ENCODE peak calls at places on chromosomes 11 and 22, in nine cellular contexts. One of them, this sample, is unnamed.
A peak's percentile ranks its signal among the peaks of the same experiment; 100 is the strongest.

GRCh38 chr11:36509265-36509664 is 807 bp downstream of the TRAF6 start:
- DNase-seq in thoracic aorta: no peak
- DNase-seq in endothelial cell: peak; percentile 19
- DNase-seq in cardiac fibroblast: peak; percentile 26
- DNase-seq in Calu3: no peak
- DNase-seq in uterus: no peak
- DNase-seq in fibroblast of pulmonary artery: peak; percentile 49
- DNase-seq in Peyer's patch: no peak
- DNase-seq in IMR-90: peak; percentile 31
- DNase-seq in this sample: no peak

GRCh38 chr11:2305140-2305861 is 3.5 kb downstream of the TSPAN32 start:
- DNase-seq in thoracic aorta: peak; percentile 46
- DNase-seq in endothelial cell: peak; percentile 92
- DNase-seq in cardiac fibroblast: peak; percentile 83
- DNase-seq in Calu3: peak; percentile 90
- DNase-seq in uterus: peak; percentile 90
- DNase-seq in fibroblast of pulmonary artery: peak; percentile 79
- DNase-seq in Peyer's patch: peak; percentile 90
- DNase-seq in IMR-90: peak; percentile 58
- DNase-seq in this sample: peak; percentile 80

GRCh38 chr11:37371346-37371970 is 773.4 kb upstream of the RAG2 start:
- DNase-seq in thoracic aorta: no peak
- DNase-seq in endothelial cell: no peak
- DNase-seq in cardiac fibroblast: no peak
- DNase-seq in Calu3: no peak
- DNase-seq in uterus: no peak
- DNase-seq in fibroblast of pulmonary artery: no peak
- DNase-seq in Peyer's patch: no peak
- DNase-seq in IMR-90: no peak
- DNase-seq in this sample: no peak

GRCh38 chr11:12671378-12671777 is 2.8 kb upstream of the TEAD1 start:
- DNase-seq in thoracic aorta: no peak
- DNase-seq in endothelial cell: no peak
- DNase-seq in cardiac fibroblast: no peak
- DNase-seq in Calu3: no peak
- DNase-seq in uterus: no peak
- DNase-seq in fibroblast of pulmonary artery: no peak
- DNase-seq in Peyer's patch: no peak
- DNase-seq in IMR-90: no peak
- DNase-seq in this sample: no peak

GRCh38 chr11:94746721-94747120 is 21.4 kb upstream of the AMOTL1 start:
- DNase-seq in thoracic aorta: no peak
- DNase-seq in endothelial cell: no peak
- DNase-seq in cardiac fibroblast: no peak
- DNase-seq in Calu3: peak; percentile 16
- DNase-seq in uterus: no peak
- DNase-seq in fibroblast of pulmonary artery: no peak
- DNase-seq in Peyer's patch: no peak
- DNase-seq in IMR-90: no peak
- DNase-seq in this sample: no peak

GRCh38 chr22:38169116-38169515 is 12.5 kb downstream of the PLA2G6 start:
- DNase-seq in thoracic aorta: no peak
- DNase-seq in endothelial cell: no peak
- DNase-seq in cardiac fibroblast: no peak
- DNase-seq in Calu3: no peak
- DNase-seq in uterus: no peak
- DNase-seq in fibroblast of pulmonary artery: no peak
- DNase-seq in Peyer's patch: no peak
- DNase-seq in IMR-90: no peak
- DNase-seq in this sample: no peak

GRCh38 chr11:114553642-114554041 is 6.0 kb downstream of the NXPE1 start:
- DNase-seq in thoracic aorta: no peak
- DNase-seq in endothelial cell: no peak
- DNase-seq in cardiac fibroblast: no peak
- DNase-seq in Calu3: no peak
- DNase-seq in uterus: no peak
- DNase-seq in fibroblast of pulmonary artery: peak; percentile 8
- DNase-seq in Peyer's patch: no peak
- DNase-seq in IMR-90: peak; percentile 19
- DNase-seq in this sample: no peak

GRCh38 chr11:115803341-115803740 is 299.1 kb upstream of the CADM1 start:
- DNase-seq in thoracic aorta: no peak
- DNase-seq in endothelial cell: no peak
- DNase-seq in cardiac fibroblast: no peak
- DNase-seq in Calu3: no peak
- DNase-seq in uterus: no peak
- DNase-seq in fibroblast of pulmonary artery: no peak
- DNase-seq in Peyer's patch: no peak
- DNase-seq in IMR-90: no peak
- DNase-seq in this sample: no peak

GRCh38 chr11:72349616-72350218 is 84.6 kb downstream of the CLPB start:
- DNase-seq in thoracic aorta: no peak
- DNase-seq in endothelial cell: no peak
- DNase-seq in cardiac fibroblast: no peak
- DNase-seq in Calu3: peak; percentile 10
- DNase-seq in uterus: no peak
- DNase-seq in fibroblast of pulmonary artery: peak; percentile 14
- DNase-seq in Peyer's patch: no peak
- DNase-seq in IMR-90: no peak
- DNase-seq in this sample: no peak

GRCh38 chr11:72350752-72351151 is 83.6 kb downstream of the CLPB start:
- DNase-seq in thoracic aorta: no peak
- DNase-seq in endothelial cell: no peak
- DNase-seq in cardiac fibroblast: no peak
- DNase-seq in Calu3: no peak
- DNase-seq in uterus: no peak
- DNase-seq in fibroblast of pulmonary artery: peak; percentile 21
- DNase-seq in Peyer's patch: no peak
- DNase-seq in IMR-90: peak; percentile 24
- DNase-seq in this sample: no peak

GRCh38 chr11:72354356-72355115 is 79.8 kb downstream of the CLPB start:
- DNase-seq in thoracic aorta: no peak
- DNase-seq in endothelial cell: no peak
- DNase-seq in cardiac fibroblast: no peak
- DNase-seq in Calu3: peak; percentile 9
- DNase-seq in uterus: no peak
- DNase-seq in fibroblast of pulmonary artery: peak; percentile 16
- DNase-seq in Peyer's patch: no peak
- DNase-seq in IMR-90: peak; percentile 31
- DNase-seq in this sample: no peak

GRCh38 chr11:72352859-72353551 is 81.3 kb downstream of the CLPB start:
- DNase-seq in thoracic aorta: no peak
- DNase-seq in endothelial cell: peak; percentile 7
- DNase-seq in cardiac fibroblast: peak; percentile 80
- DNase-seq in Calu3: no peak
- DNase-seq in uterus: peak; percentile 59
- DNase-seq in fibroblast of pulmonary artery: peak; percentile 66
- DNase-seq in Peyer's patch: no peak
- DNase-seq in IMR-90: peak; percentile 85
- DNase-seq in this sample: no peak

GRCh38 chr11:72353861-72354260 is 80.5 kb downstream of the CLPB start:
- DNase-seq in thoracic aorta: no peak
- DNase-seq in endothelial cell: peak; percentile 16
- DNase-seq in cardiac fibroblast: peak; percentile 29
- DNase-seq in Calu3: peak; percentile 38
- DNase-seq in uterus: no peak
- DNase-seq in fibroblast of pulmonary artery: peak; percentile 28
- DNase-seq in Peyer's patch: no peak
- DNase-seq in IMR-90: peak; percentile 22
- DNase-seq in this sample: no peak
- TF ChIP-seq CTCF in thoracic aorta: no peak
- TF ChIP-seq CTCF in endothelial cell: no peak
- TF ChIP-seq CTCF in cardiac fibroblast: peak; percentile 29
- TF ChIP-seq CTCF in Calu3: peak; percentile 6
- TF ChIP-seq CTCF in uterus: no peak
- TF ChIP-seq CTCF in fibroblast of pulmonary artery: peak; percentile 32
- TF ChIP-seq CTCF in Peyer's patch: no peak
- TF ChIP-seq CTCF in IMR-90: peak; percentile 35
- TF ChIP-seq CTCF in this sample: no peak

DNA sequence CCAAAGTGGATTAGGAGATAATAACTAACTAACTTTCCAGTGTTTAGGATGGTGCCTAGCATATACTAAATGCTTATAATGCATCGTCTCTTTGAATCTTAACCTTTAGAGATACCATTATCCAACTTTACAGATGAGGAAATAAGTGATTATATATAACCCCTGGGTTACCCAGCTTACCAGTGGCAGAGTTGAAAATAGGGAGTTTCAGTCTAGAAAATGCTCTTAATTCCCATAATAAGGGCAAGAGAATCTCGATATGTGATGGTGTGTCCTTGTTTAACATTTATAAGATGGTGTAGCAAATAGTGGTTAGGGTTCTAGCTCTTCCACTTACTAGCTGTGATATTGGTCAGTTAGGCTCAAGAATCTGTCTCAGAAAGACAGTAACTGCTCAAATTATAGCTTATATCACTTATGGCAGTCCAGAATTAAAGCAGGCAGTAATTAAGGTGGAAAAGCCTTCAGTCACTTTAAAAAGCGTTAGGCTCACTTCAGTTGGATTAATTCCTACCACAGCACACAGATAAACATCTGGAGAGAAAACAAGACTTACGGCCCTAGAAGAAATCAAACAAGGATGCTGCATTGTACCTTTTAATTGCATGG is 6.3 kb downstream of the XBP1 start:
- DNase-seq in thoracic aorta: no peak
- DNase-seq in endothelial cell: no peak
- DNase-seq in cardiac fibroblast: no peak
- DNase-seq in Calu3: no peak
- DNase-seq in uterus: no peak
- DNase-seq in fibroblast of pulmonary artery: no peak
- DNase-seq in Peyer's patch: no peak
- DNase-seq in IMR-90: no peak
- DNase-seq in this sample: no peak
- TF ChIP-seq CTCF in thoracic aorta: no peak
- TF ChIP-seq CTCF in endothelial cell: no peak
- TF ChIP-seq CTCF in cardiac fibroblast: no peak
- TF ChIP-seq CTCF in Calu3: no peak
- TF ChIP-seq CTCF in uterus: no peak
- TF ChIP-seq CTCF in fibroblast of pulmonary artery: no peak
- TF ChIP-seq CTCF in Peyer's patch: no peak
- TF ChIP-seq CTCF in IMR-90: no peak
- TF ChIP-seq CTCF in this sample: no peak

GRCh38 chr22:35549338-35549737 is 8.7 kb downstream of the RASD2 start:
- DNase-seq in thoracic aorta: no peak
- DNase-seq in endothelial cell: no peak
- DNase-seq in cardiac fibroblast: peak; percentile 41
- DNase-seq in Calu3: no peak
- DNase-seq in uterus: no peak
- DNase-seq in fibroblast of pulmonary artery: no peak
- DNase-seq in Peyer's patch: no peak
- DNase-seq in IMR-90: no peak
- DNase-seq in this sample: no peak

GRCh38 chr22:35546886-35547285 is 6.3 kb downstream of the RASD2 start:
- DNase-seq in thoracic aorta: no peak
- DNase-seq in endothelial cell: no peak
- DNase-seq in cardiac fibroblast: no peak
- DNase-seq in Calu3: no peak
- DNase-seq in uterus: no peak
- DNase-seq in fibroblast of pulmonary artery: no peak
- DNase-seq in Peyer's patch: no peak
- DNase-seq in IMR-90: no peak
- DNase-seq in this sample: no peak

GRCh38 chr22:35551549-35552177 is 11.0 kb downstream of the RASD2 start:
- DNase-seq in thoracic aorta: no peak
- DNase-seq in endothelial cell: no peak
- DNase-seq in cardiac fibroblast: no peak
- DNase-seq in Calu3: no peak
- DNase-seq in uterus: no peak
- DNase-seq in fibroblast of pulmonary artery: no peak
- DNase-seq in Peyer's patch: no peak
- DNase-seq in IMR-90: no peak
- DNase-seq in this sample: no peak

GRCh38 chr22:35547993-35548761 is 7.5 kb downstream of the RASD2 start:
- DNase-seq in thoracic aorta: no peak
- DNase-seq in endothelial cell: no peak
- DNase-seq in cardiac fibroblast: peak; percentile 12
- DNase-seq in Calu3: no peak
- DNase-seq in uterus: no peak
- DNase-seq in fibroblast of pulmonary artery: no peak
- DNase-seq in Peyer's patch: no peak
- DNase-seq in IMR-90: no peak
- DNase-seq in this sample: no peak

DNA sequence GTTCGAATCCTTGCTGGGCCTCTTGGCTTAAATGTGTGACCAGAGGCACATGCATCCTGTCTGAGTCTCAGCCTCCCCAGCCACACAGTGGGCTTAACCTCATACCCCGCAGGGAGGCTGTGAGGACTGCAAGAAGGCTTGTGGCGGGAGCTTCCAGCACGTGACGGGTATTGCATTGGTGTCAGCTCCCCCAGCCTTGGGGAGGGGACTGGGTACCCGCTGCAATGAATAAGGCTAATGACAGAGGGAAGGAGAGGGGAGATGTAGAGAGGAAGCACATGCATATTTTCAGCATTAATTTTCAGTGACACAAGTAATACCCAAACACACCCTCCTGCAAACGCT is 8.1 kb downstream of the RASD2 start:
- DNase-seq in thoracic aorta: no peak
- DNase-seq in endothelial cell: no peak
- DNase-seq in cardiac fibroblast: no peak
- DNase-seq in Calu3: no peak
- DNase-seq in uterus: no peak
- DNase-seq in fibroblast of pulmonary artery: no peak
- DNase-seq in Peyer's patch: no peak
- DNase-seq in IMR-90: no peak
- DNase-seq in this sample: no peak
- TF ChIP-seq CTCF in thoracic aorta: no peak
- TF ChIP-seq CTCF in endothelial cell: no peak
- TF ChIP-seq CTCF in cardiac fibroblast: no peak
- TF ChIP-seq CTCF in Calu3: no peak
- TF ChIP-seq CTCF in uterus: no peak
- TF ChIP-seq CTCF in fibroblast of pulmonary artery: no peak
- TF ChIP-seq CTCF in Peyer's patch: no peak
- TF ChIP-seq CTCF in IMR-90: peak; percentile 0
- TF ChIP-seq CTCF in this sample: no peak

GRCh38 chr11:32390712-32391111 is 44.6 kb downstream of the WT1 start:
- DNase-seq in thoracic aorta: no peak
- DNase-seq in endothelial cell: no peak
- DNase-seq in cardiac fibroblast: no peak
- DNase-seq in Calu3: no peak
- DNase-seq in uterus: no peak
- DNase-seq in fibroblast of pulmonary artery: no peak
- DNase-seq in Peyer's patch: no peak
- DNase-seq in IMR-90: no peak
- DNase-seq in this sample: no peak

GRCh38 chr11:32388871-32389770 is 46.2 kb downstream of the WT1 start:
- DNase-seq in thoracic aorta: no peak
- DNase-seq in endothelial cell: no peak
- DNase-seq in cardiac fibroblast: peak; percentile 40
- DNase-seq in Calu3: no peak
- DNase-seq in uterus: no peak
- DNase-seq in fibroblast of pulmonary artery: peak; percentile 56
- DNase-seq in Peyer's patch: no peak
- DNase-seq in IMR-90: no peak
- DNase-seq in this sample: no peak

GRCh38 chr11:32386770-32387377 is 48.5 kb downstream of the WT1 start:
- DNase-seq in thoracic aorta: no peak
- DNase-seq in endothelial cell: no peak
- DNase-seq in cardiac fibroblast: peak; percentile 87
- DNase-seq in Calu3: no peak
- DNase-seq in uterus: peak; percentile 84
- DNase-seq in fibroblast of pulmonary artery: peak; percentile 92
- DNase-seq in Peyer's patch: no peak
- DNase-seq in IMR-90: peak; percentile 7
- DNase-seq in this sample: no peak

GRCh38 chr11:32382339-32383049 is 52.8 kb downstream of the WT1 start:
- DNase-seq in thoracic aorta: no peak
- DNase-seq in endothelial cell: no peak
- DNase-seq in cardiac fibroblast: no peak
- DNase-seq in Calu3: no peak
- DNase-seq in uterus: no peak
- DNase-seq in fibroblast of pulmonary artery: peak; percentile 65
- DNase-seq in Peyer's patch: no peak
- DNase-seq in IMR-90: no peak
- DNase-seq in this sample: no peak

DNA sequence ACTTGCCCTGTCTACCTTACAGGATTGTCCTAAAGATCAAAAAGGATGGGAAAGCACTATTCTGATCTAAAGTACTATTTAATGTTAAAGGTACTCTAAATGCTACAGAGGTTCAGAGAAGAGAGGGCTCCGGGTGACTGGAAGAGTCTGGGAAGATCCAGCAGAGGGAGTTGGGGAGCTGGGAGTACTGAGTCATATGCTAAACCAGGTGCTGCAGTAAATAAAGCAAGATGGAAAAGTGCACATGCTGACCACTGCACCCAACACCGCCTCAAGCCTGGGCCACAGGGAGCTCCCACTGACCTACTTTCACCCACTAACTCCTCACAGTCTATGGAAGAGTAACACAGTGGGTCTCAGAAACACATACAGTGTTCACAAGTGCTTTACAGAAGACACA is 49.3 kb downstream of the WT1 start:
- DNase-seq in thoracic aorta: no peak
- DNase-seq in endothelial cell: peak; percentile 31
- DNase-seq in cardiac fibroblast: peak; percentile 75
- DNase-seq in Calu3: peak; percentile 41
- DNase-seq in uterus: peak; percentile 61
- DNase-seq in fibroblast of pulmonary artery: peak; percentile 81
- DNase-seq in Peyer's patch: no peak
- DNase-seq in IMR-90: peak; percentile 41
- DNase-seq in this sample: no peak
- TF ChIP-seq CTCF in thoracic aorta: no peak
- TF ChIP-seq CTCF in endothelial cell: no peak
- TF ChIP-seq CTCF in cardiac fibroblast: peak; percentile 83
- TF ChIP-seq CTCF in Calu3: peak; percentile 32
- TF ChIP-seq CTCF in uterus: peak; percentile 18
- TF ChIP-seq CTCF in fibroblast of pulmonary artery: peak; percentile 84
- TF ChIP-seq CTCF in Peyer's patch: peak; percentile 18
- TF ChIP-seq CTCF in IMR-90: peak; percentile 37
- TF ChIP-seq CTCF in this sample: no peak